ENCODE peak calls at places on chromosome 3, in six cellular contexts. Q is fibroblast of lung, S is H1, A is GM23338, W is PC-9, B is GM23248. K is an unnamed sample.

GRCh38 chr3:119731545-119732343 is 28.9 kb downstream of the CFAP91 start:
- DNase-seq in W (no peak), S (no peak), B (peak), A (no peak), Q (peak), K (no peak)

GRCh38 chr3:107574650-107575049 is 51.9 kb downstream of the BBX start:
- DNase-seq in B (peak), Q (peak), W (no peak), A (peak), S (no peak), K (no peak)

GRCh38 chr3:140152851-140153640 is 218.1 kb downstream of the CLSTN2 start:
- DNase-seq in B (no peak), S (no peak), W (no peak), A (no peak), Q (no peak), K (no peak)

GRCh38 chr3:44939581-44940036 is 36.4 kb downstream of the ZDHHC3 start:
- DNase-seq in Q (peak), B (no peak), S (no peak), W (no peak), A (no peak), K (no peak)

GRCh38 chr3:69763458-69763857 is 24.2 kb downstream of the MITF start:
- DNase-seq in B (no peak), Q (no peak), W (no peak), S (no peak), A (no peak), K (no peak)

GRCh38 chr3:170585008-170585936 is 603 bp downstream of the SLC7A14 start:
- DNase-seq in B (peak), W (no peak), S (no peak), Q (no peak), A (peak), K (no peak)

GRCh38 chr3:64267774-64268604 is 42.7 kb upstream of the PRICKLE2 start:
- DNase-seq in S (peak), Q (peak), W (peak), A (peak), B (peak), K (no peak)

GRCh38 chr3:8536106-8537052 is 34.8 kb downstream of the LMCD1 start:
- DNase-seq in A (peak), S (no peak), W (no peak), B (peak), Q (peak), K (no peak)

GRCh38 chr3:46705022-46705530 is 3.9 kb downstream of the TMIE start:
- DNase-seq in W (peak), S (no peak), Q (peak), B (peak), A (peak), K (peak)

GRCh38 chr3:112633757-112634156 is 7.2 kb downstream of the CCDC80 start:
- DNase-seq in B (peak), W (no peak), A (no peak), S (no peak), Q (no peak), K (no peak)

GRCh38 chr3:57691411-57692133 is 1.3 kb downstream of the DENND6A start:
- DNase-seq in A (peak), S (no peak), B (peak), W (no peak), Q (no peak), K (peak)

GRCh38 chr3:171077261-171077660 is 50.7 kb upstream of the SLC2A2 start:
- DNase-seq in B (no peak), Q (no peak), A (no peak), S (no peak), W (no peak), K (no peak)

GRCh38 chr3:124701687-124702086 is 28.6 kb upstream of the UMPS start:
- DNase-seq in A (no peak), W (no peak), Q (peak), S (no peak), B (peak), K (no peak)

GRCh38 chr3:37990527-37990926 is at the start of gene VILL:
- DNase-seq in B (no peak), Q (no peak), S (no peak), W (peak), A (no peak), K (no peak)

GRCh38 chr3:113211370-113212154 is at the start of gene BOC:
- DNase-seq in S (no peak), B (peak), Q (peak), W (peak), A (peak), K (no peak)

GRCh38 chr3:147397155-147397888 is 9.0 kb downstream of the ZIC4 start:
- DNase-seq in B (no peak), W (no peak), Q (peak), A (peak), S (no peak), K (no peak)
- TF ChIP-seq EZH2 in B (no peak), W (no peak), Q (peak), A (no peak), S (no peak), K (no peak)

GRCh38 chr3:14398801-14399114 is 3.6 kb upstream of the SLC6A6 start:
- DNase-seq in S (no peak), W (no peak), A (no peak), B (no peak), Q (no peak), K (no peak)

GRCh38 chr3:14404396-14405119 is 2.2 kb downstream of the SLC6A6 start:
- DNase-seq in S (no peak), W (no peak), Q (no peak), B (no peak), A (no peak), K (no peak)

GRCh38 chr3:14403636-14404395 is 1.4 kb downstream of the SLC6A6 start:
- DNase-seq in Q (no peak), A (no peak), W (peak), S (no peak), B (peak), K (no peak)

GRCh38 chr3:14402304-14402811 is at the start of gene SLC6A6:
- DNase-seq in Q (peak), B (peak), S (peak), W (peak), A (peak), K (peak)

DNA sequence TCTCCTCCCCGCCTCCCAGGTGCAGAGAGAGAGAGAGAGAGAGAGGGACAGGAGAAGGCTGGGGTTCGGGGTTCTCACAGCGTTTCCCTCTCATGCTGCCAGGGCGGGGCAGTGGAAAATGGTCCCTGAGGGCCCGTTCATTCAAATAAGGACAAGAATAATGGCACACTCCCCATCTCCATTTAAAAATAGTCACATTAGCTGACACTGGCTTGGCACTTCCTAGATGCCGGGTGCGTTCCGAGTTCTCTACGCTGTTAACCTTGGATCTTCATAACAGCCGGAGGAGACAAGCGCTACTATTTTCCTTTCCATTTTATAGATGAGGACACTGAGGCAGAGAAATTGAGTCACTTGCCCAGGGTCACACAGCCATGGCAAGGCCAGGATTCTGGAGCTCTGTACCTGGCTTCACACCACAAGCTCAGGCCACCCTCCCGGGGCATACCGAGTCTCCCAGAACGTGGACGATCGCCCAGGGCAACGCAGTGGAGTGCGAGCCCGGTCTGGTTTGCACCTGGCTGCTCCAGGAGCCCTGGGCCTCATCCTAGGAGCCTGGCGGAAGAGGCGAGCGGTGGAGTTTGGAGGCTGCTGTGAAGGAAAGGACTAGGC is 608 bp upstream of the SLC6A6 start:
- DNase-seq in Q (no peak), S (no peak), B (no peak), W (peak), A (no peak), K (no peak)
- TF ChIP-seq EZH2 in Q (no peak), S (no peak), B (no peak), W (no peak), A (no peak), K (no peak)

GRCh38 chr3:62379206-62379834 is 6.0 kb upstream of the FEZF2 start:
- DNase-seq in W (no peak), S (no peak), B (no peak), A (peak), Q (no peak), K (no peak)
- TF ChIP-seq EZH2 in W (no peak), S (peak), B (peak), A (peak), Q (no peak), K (no peak)

GRCh38 chr3:141383555-141384129 is 15.3 kb downstream of the ZBTB38 start:
- DNase-seq in B (peak), W (no peak), Q (peak), S (no peak), A (no peak), K (no peak)
- TF ChIP-seq EZH2 in B (no peak), W (no peak), Q (no peak), S (no peak), A (no peak), K (no peak)

DNA sequence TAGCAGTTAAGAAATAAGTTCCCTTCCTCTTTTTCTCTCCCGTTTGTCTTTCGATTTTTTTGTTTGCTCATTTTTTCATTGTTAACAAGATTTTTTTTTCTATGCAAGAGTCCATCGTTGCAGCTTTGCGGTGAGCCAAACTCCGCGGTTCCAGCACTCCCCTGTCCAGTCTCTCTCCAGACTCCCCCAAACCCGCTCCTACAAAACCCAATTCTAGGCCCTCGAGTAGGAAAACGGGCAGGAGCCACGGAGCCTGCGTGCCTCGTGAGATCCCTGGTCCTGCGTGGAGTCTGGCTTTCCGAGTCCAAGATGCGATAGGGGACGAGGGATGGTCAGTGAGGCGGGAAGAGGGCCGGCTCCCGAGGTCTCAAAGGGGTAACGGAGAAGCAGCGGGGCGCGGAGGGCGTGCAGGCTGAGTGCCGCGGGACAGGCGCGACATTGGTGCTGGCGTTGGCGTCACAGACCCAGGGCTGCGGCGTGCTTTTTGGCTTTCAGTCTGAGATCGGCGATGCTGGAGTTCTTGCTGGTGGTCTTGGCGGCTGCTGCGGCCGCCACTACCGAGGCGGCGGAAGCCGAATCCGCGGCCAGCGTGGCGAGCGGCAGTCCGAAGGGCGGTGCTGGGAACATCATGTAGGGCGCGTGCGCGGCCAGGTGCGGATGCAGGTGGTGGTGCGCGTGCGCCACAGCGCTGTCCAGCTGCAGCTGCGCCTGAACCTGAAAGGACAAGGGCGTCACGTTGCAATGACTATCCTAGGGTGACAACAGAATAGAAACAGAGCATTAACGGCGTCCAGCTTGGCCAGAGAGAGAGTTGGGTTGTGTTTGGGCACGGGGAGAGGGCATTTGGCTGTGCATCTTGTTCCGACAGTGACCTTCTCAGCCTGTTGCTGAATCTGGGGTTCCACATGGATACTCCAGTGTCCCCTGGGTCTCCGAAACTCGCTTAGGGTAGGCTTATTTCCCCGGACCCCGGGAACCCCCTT is 8.4 kb downstream of the SHOX2 start:
- DNase-seq in S (peak), A (peak), Q (peak), B (no peak), W (peak), K (peak)
- TF ChIP-seq EZH2 in S (peak), A (peak), Q (peak), B (no peak), W (no peak), K (peak)

GRCh38 chr3:137820366-137820765 is 56.3 kb downstream of the SOX14 start:
- DNase-seq in Q (no peak), B (no peak), S (no peak), A (no peak), W (no peak), K (no peak)
- TF ChIP-seq EZH2 in Q (no peak), B (no peak), S (no peak), A (no peak), W (no peak), K (no peak)

GRCh38 chr3:50358355-50358926 is 880 bp downstream of the TMEM115 start:
- DNase-seq in B (peak), Q (no peak), W (no peak), A (no peak), S (no peak), K (no peak)
- TF ChIP-seq EZH2 in B (no peak), Q (no peak), W (no peak), A (no peak), S (no peak), K (no peak)

GRCh38 chr3:184262166-184262926 is 993 bp upstream of the CAMK2N2 start:
- DNase-seq in S (no peak), A (peak), B (peak), W (no peak), Q (no peak), K (no peak)
- TF ChIP-seq EZH2 in S (no peak), A (peak), B (no peak), W (no peak), Q (peak), K (no peak)

DNA sequence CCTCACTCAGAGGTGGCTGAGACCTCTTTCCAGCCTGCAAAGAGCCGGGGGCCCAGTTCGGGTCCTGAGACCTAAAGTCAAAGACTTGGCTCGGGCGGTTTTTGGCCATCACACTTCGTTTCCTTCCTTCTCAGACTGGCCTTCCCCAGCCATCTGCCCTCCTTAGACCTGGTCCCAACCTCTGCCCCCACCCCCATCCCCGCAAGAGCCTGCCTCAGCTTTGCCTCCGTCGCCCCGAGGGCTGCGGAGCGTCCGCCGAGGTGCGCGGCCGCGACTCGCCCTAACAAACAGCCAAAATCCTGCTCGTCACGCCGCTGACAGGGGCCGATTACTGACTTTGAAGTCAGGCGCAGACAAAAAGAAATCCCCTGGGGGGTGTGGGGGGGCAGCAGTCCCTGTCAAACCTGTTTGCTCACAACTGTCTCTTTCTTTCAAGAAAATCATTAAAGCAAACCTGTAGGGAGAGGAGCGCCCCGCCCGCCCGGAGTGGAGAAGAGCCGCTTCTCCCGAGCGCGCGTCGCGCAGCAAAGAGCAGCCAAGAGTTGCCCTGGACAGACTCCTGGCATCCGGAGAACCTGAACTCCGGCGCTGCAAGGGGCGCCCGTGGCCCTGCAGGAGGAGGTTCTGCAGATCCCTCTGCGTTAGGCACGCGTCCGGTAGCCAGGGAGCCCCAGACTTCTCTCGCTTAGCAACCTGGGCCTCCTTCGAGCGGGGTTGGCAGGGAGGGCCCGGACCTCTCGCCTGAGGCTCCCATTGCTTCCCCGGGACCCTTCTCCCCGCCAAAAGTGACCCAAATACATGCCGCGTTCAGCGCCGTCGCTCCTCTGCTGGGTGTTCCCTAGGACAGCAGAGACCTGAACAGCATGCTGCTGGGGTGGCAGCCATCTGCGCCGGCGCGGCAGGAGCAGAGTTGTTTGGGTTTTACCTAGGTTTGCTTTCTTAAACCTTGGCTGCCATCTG is 4.5 kb downstream of the SOX14 start:
- DNase-seq in S (no peak), B (peak), W (no peak), A (peak), Q (no peak), K (no peak)
- TF ChIP-seq EZH2 in S (peak), B (no peak), W (no peak), A (peak), Q (peak), K (no peak)